ENCODE peak calls at places on chromosomes 6 and 20, in nine cellular contexts. F is HCT116, A is upper lobe of right lung, C is bronchial epithelial cell, E is ascending aorta, Z is Panc1, G is MM.1S, B is GM06990, V is PC-9. L is an unnamed sample.
A peak's percentile ranks its signal among the peaks of the same experiment; 100 is the strongest.

GRCh38 chr6:63856271-63856670 is 220.7 kb downstream of the PHF3 start:
- DNase-seq in Z (no peak), B (no peak), F (no peak), E (no peak), A (no peak), V (no peak), C (no peak), G (no peak), L (no peak)

GRCh38 chr20:54115172-54115854 is 44.9 kb upstream of the BCAS1 start:
- DNase-seq in B (no peak), V (no peak), A (no peak), G (no peak), C (no peak), Z (no peak), F (no peak), E (no peak), L (no peak)

GRCh38 chr6:33028220-33028849 is 18.9 kb upstream of the HLA-DOA start:
- DNase-seq in C (no peak), F (no peak), Z (no peak), V (no peak), B (no peak), E (no peak), A (no peak), G (no peak), L (no peak)

GRCh38 chr20:23253524-23253923 is 97.1 kb upstream of the NXT1 start:
- DNase-seq in C (no peak), E (no peak), G (no peak), Z (no peak), B (no peak), A (no peak), V (no peak), F (no peak), L (no peak)

GRCh38 chr6:14348389-14348788 is 230.8 kb downstream of the CD83 start:
- DNase-seq in F (no peak), Z (no peak), B (no peak), A (no peak), C (no peak), V (no peak), G (no peak), E (no peak), L (no peak)

GRCh38 chr6:140579918-140580317 is 1205.5 kb upstream of the CITED2 start:
- DNase-seq in F (no peak), V (no peak), E (no peak), A (no peak), G (no peak), B (no peak), Z (no peak), C (no peak), L (no peak)

GRCh38 chr6:29509239-29509638 is 21.5 kb upstream of the MAS1L start:
- DNase-seq in G (peak; percentile 61), V (no peak), F (no peak), E (no peak), Z (no peak), A (no peak), C (no peak), B (peak; percentile 29), L (no peak)

GRCh38 chr20:58014628-58015315 is 213.7 kb downstream of the ANKRD60 start:
- DNase-seq in B (no peak), A (no peak), V (peak; percentile 91), G (no peak), E (peak; percentile 38), Z (no peak), F (peak; percentile 80), C (peak; percentile 88), L (peak; percentile 82)

GRCh38 chr20:46666306-46666705 is 15.0 kb upstream of the SLC13A3 start:
- DNase-seq in Z (no peak), V (no peak), C (no peak), A (no peak), E (no peak), G (no peak), F (no peak), B (no peak), L (no peak)

GRCh38 chr6:31378721-31379103 is 21.7 kb upstream of the HLA-B start:
- DNase-seq in B (no peak), A (no peak), E (no peak), G (no peak), Z (no peak), C (no peak), V (no peak), F (no peak), L (no peak)

GRCh38 chr6:109104512-109104911 is 9.2 kb downstream of the CEP57L1 start:
- DNase-seq in G (no peak), C (no peak), F (no peak), B (no peak), Z (no peak), A (no peak), V (no peak), E (no peak), L (no peak)

GRCh38 chr6:147131728-147132127 is 72.5 kb upstream of the STXBP5 start:
- DNase-seq in Z (no peak), A (no peak), F (no peak), B (no peak), E (no peak), C (no peak), G (no peak), V (no peak), L (no peak)

GRCh38 chr6:81075974-81076373 is 676.5 kb downstream of the TENT5A start:
- DNase-seq in Z (no peak), A (no peak), C (peak; percentile 15), B (no peak), F (peak; percentile 21), E (no peak), G (no peak), V (no peak), L (no peak)

GRCh38 chr6:104771258-104771832 is 88.4 kb downstream of the HACE1 start:
- DNase-seq in V (no peak), Z (peak; percentile 13), E (no peak), F (no peak), C (peak; percentile 41), A (no peak), B (peak; percentile 6), G (peak; percentile 10), L (no peak)

GRCh38 chr6:75196051-75196743 is 9.7 kb downstream of the COL12A1 start:
- DNase-seq in G (no peak), E (no peak), F (no peak), V (peak; percentile 64), Z (no peak), B (no peak), A (no peak), C (peak; percentile 94), L (no peak)

GRCh38 chr6:73942581-73942980 is 246.6 kb downstream of the CD109 start:
- DNase-seq in G (no peak), V (peak; percentile 49), E (no peak), Z (peak; percentile 4), A (no peak), F (peak; percentile 59), B (no peak), C (peak; percentile 31), L (peak; percentile 10)

GRCh38 chr6:77450924-77451323 is 12.4 kb downstream of the HTR1B start:
- DNase-seq in C (peak; percentile 30), B (no peak), F (no peak), Z (no peak), A (no peak), G (no peak), E (no peak), V (no peak), L (no peak)

GRCh38 chr6:161694995-161695394 is 421.1 kb upstream of the AGPAT4 start:
- DNase-seq in F (peak; percentile 7), G (peak; percentile 25), B (no peak), V (no peak), Z (peak; percentile 4), C (no peak), E (no peak), A (no peak), L (no peak)

GRCh38 chr6:89941031-89941775 is 46.9 kb downstream of the GJA10 start:
- DNase-seq in E (no peak), C (no peak), V (no peak), G (no peak), B (no peak), F (no peak), A (peak; percentile 74), Z (no peak), L (no peak)

GRCh38 chr6:34202329-34203201 is 34.1 kb upstream of the HMGA1 start:
- DNase-seq in A (no peak), B (no peak), V (no peak), F (peak; percentile 43), G (no peak), E (no peak), C (no peak), Z (no peak), L (no peak)

GRCh38 chr6:44051516-44051915 is 75.7 kb downstream of the MRPL14 start:
- DNase-seq in F (no peak), A (no peak), E (no peak), B (no peak), V (peak; percentile 81), G (no peak), Z (no peak), C (peak; percentile 74), L (peak; percentile 91)

GRCh38 chr6:135114355-135115145 is 59.9 kb upstream of the HBS1L start:
- DNase-seq in B (peak; percentile 57), G (no peak), F (no peak), C (no peak), V (no peak), Z (no peak), E (no peak), A (no peak), L (no peak)

GRCh38 chr6:168018664-168019063 is 21.2 kb downstream of the KIF25 start:
- DNase-seq in Z (no peak), B (no peak), A (no peak), G (no peak), C (no peak), E (no peak), V (no peak), F (no peak), L (no peak)
- TF ChIP-seq CTCF in Z (no peak), B (no peak), A (no peak), G (no peak), C (no peak), E (no peak), V (no peak), F (no peak), L (no peak)

GRCh38 chr6:45420909-45421699 is 43.4 kb upstream of the SUPT3H start:
- DNase-seq in G (no peak), F (no peak), V (no peak), Z (no peak), A (no peak), E (no peak), C (no peak), B (no peak), L (no peak)
- H3K4me3 ChIP-seq in G (peak overlapping the region; percentile 95), F (peak overlapping the region; percentile 73), V (peak overlapping the region; percentile 98), Z (peak overlapping the region; percentile 86), A (peak overlapping the region; percentile 58), E (peak overlapping the region; percentile 59), C (peak overlapping the region; percentile 71), B (no peak overlapping the region), L (peak overlapping the region; percentile 100)

GRCh38 chr20:63256954-63257353 is 2.7 kb upstream of the NKAIN4 start:
- DNase-seq in C (no peak), G (no peak), A (no peak), Z (no peak), V (no peak), F (no peak), E (no peak), B (no peak), L (no peak)
- H3K27me3 ChIP-seq in C (peaks cover 22% of the 10 kb centered on the region), G (peaks cover 90% of the 10 kb centered on the region), A (peaks cover 81% of the 10 kb centered on the region), Z (no peaks in the 10 kb centered on the region), V (peaks cover 88% of the 10 kb centered on the region), F (no peaks in the 10 kb centered on the region), E (peaks cover 8% of the 10 kb centered on the region), B (peaks cover 4% of the 10 kb centered on the region), L (peaks cover 68% of the 10 kb centered on the region)

GRCh38 chr20:844473-845225 is 11.1 kb downstream of the FAM110A start:
- DNase-seq in E (peak; percentile 92), C (peak; percentile 85), B (peak; percentile 83), G (peak; percentile 79), V (no peak), Z (no peak), A (peak; percentile 94), F (peak; percentile 56), L (peak; percentile 78)
- TF ChIP-seq CTCF in E (no peak), C (no peak), B (no peak), G (no peak), V (no peak), Z (no peak), A (no peak), F (no peak), L (no peak)

L was measured in kidney epithelial cell.